ENCODE peak calls at places on chromosomes 4 and X, in eight cellular contexts. E is stimulated activated CD4-positive, alpha-beta T cell treated with anti-CD3 and anti-CD28 coated beads, TNF-alpha, amount 100 ng/mL, for 24 hours; U is dorsolateral prefrontal cortex; M is RKO; Y is HT-29; R is stimulated activated naive CD8-positive, alpha-beta T cell treated with anti-CD3 and anti-CD28 coated beads, Interleukin-15, amount 100 ng/mL, for 72 hours; Z is GM12865; H is head of caudate nucleus. C is an unnamed sample.

GRCh38 chrX:115029869-115030564 is 12.6 kb upstream of the IL13RA2 start:
- DNase-seq in Y (no peak), U (no peak), E (no peak), H (no peak), R (no peak), Z (no peak), M (no peak), C (no peak)

GRCh38 chr4:99202536-99202935 is 16.5 kb downstream of the ADH6 start:
- DNase-seq in Z (no peak), M (no peak), H (no peak), U (no peak), R (no peak), Y (no peak), E (no peak), C (no peak)

GRCh38 chr4:7343950-7344349 is 90.8 kb downstream of the PSAPL1 start:
- DNase-seq in H (no peak), Y (no peak), Z (no peak), E (no peak), M (no peak), R (no peak), U (no peak), C (no peak)

GRCh38 chr4:177051473-177052060 is 258.1 kb upstream of the NEIL3 start:
- DNase-seq in H (no peak), Y (peak; percentile 50), Z (peak; percentile 63), U (peak; percentile 7), E (no peak), R (no peak), M (no peak), C (no peak)

GRCh38 chrX:136577562-136577961 is 45.5 kb downstream of the VGLL1 start:
- DNase-seq in Z (peak; percentile 69), R (peak; percentile 71), H (peak; percentile 11), M (peak; percentile 79), Y (peak; percentile 73), E (peak; percentile 50), U (peak; percentile 9), C (no peak)

GRCh38 chr4:96713271-96713670 is 873.4 kb downstream of the PDHA2 start:
- DNase-seq in H (no peak), Z (no peak), E (no peak), Y (no peak), M (no peak), R (no peak), U (no peak), C (no peak)

GRCh38 chr4:114807759-114808404 is 209.3 kb downstream of the UGT8 start:
- DNase-seq in M (no peak), R (peak; percentile 16), H (no peak), E (no peak), Y (peak; percentile 54), Z (peak; percentile 65), U (no peak), C (no peak)

GRCh38 chrX:16836371-16836770 is 33.8 kb downstream of the RBBP7 start:
- DNase-seq in H (no peak), U (no peak), M (no peak), R (no peak), Z (peak; percentile 56), E (no peak), Y (peak; percentile 70), C (no peak)

GRCh38 chr4:15778191-15778741 is at the start of gene CD38:
- DNase-seq in H (no peak), Y (no peak), R (peak; percentile 77), U (no peak), M (no peak), E (peak; percentile 19), Z (peak; percentile 88), C (no peak)

GRCh38 chr4:32847466-32847865 is 2127.3 kb downstream of the PCDH7 start:
- DNase-seq in R (no peak), E (no peak), U (no peak), Y (peak; percentile 9), M (peak; percentile 37), Z (no peak), H (no peak), C (no peak)

GRCh38 chr4:13102344-13102743 is 381.8 kb downstream of the RAB28 start:
- DNase-seq in U (no peak), E (no peak), Z (no peak), M (no peak), H (no peak), Y (no peak), R (no peak), C (no peak)

GRCh38 chrX:125436855-125437254 is 117.2 kb downstream of the TEX13C start:
- DNase-seq in U (no peak), R (no peak), E (no peak), H (no peak), Y (peak; percentile 54), M (peak; percentile 10), Z (peak; percentile 0), C (no peak)

GRCh38 chr4:184446132-184446531 is 28.2 kb downstream of the IRF2 start:
- DNase-seq in Y (no peak), H (no peak), E (no peak), R (no peak), M (no peak), U (no peak), Z (no peak), C (no peak)

GRCh38 chrX:96447161-96447560 is 237.5 kb upstream of the DIAPH2 start:
- DNase-seq in Z (no peak), H (no peak), U (no peak), E (no peak), M (no peak), Y (no peak), R (no peak), C (no peak)